ENCODE peak calls at places on chromosomes 12 and 14, in nine cellular contexts. A is M059J; Z is neural crest cell; C is NCI-H1105; T is caudate nucleus; O is lower lobe of right lung; N is nephron progenitor cell; E is stimulated activated CD8-positive, alpha-beta memory T cell treated with anti-CD3 and anti-CD28 coated beads, Interleukin-12 subunit alpha, Interleukin-12 subunit beta, amount 100 ng/mL, for 4 hours; S is SK-MEL-5. W is an unnamed sample.

GRCh38 chr12:47652491-47653234 is 53.2 kb downstream of the RPAP3 start:
- DNase-seq in S (peak; percentile 14), E (no peak), C (no peak), N (no peak), A (no peak), O (no peak), Z (no peak), T (no peak), W (no peak)

GRCh38 chr12:49264466-49264872 is 413 bp upstream of the TUBA1C start:
- DNase-seq in T (no peak), O (no peak), N (peak; percentile 47), E (no peak), S (no peak), A (no peak), Z (no peak), C (no peak), W (peak; percentile 70)

GRCh38 chr12:28191018-28191595 is 851 bp downstream of the CCDC91 start:
- DNase-seq in Z (no peak), C (no peak), N (no peak), O (no peak), A (peak; percentile 81), S (peak; percentile 38), E (peak; percentile 18), T (no peak), W (peak; percentile 76)

GRCh38 chr14:105209091-105209490 is 28.0 kb upstream of the NUDT14 start:
- DNase-seq in C (no peak), N (no peak), O (no peak), A (no peak), E (no peak), S (no peak), T (no peak), Z (no peak), W (no peak)

GRCh38 chr12:79635676-79636075 is 55.1 kb downstream of the PAWR start:
- DNase-seq in N (no peak), O (no peak), E (no peak), T (no peak), Z (no peak), C (no peak), A (no peak), S (no peak), W (no peak)

GRCh38 chr12:77696183-77696582 is 134.5 kb upstream of the NAV3 start:
- DNase-seq in S (peak; percentile 36), C (no peak), O (no peak), Z (no peak), N (no peak), T (no peak), E (no peak), A (no peak), W (no peak)

GRCh38 chr14:70317969-70318634 is 41.4 kb downstream of the COX16 start:
- DNase-seq in T (peak; percentile 11), Z (peak; percentile 27), E (no peak), C (peak; percentile 34), N (peak; percentile 45), A (peak; percentile 46), S (peak; percentile 79), O (no peak), W (peak; percentile 66)

GRCh38 chr12:105676694-105677093 is 346.2 kb downstream of the C12orf75 start:
- DNase-seq in E (no peak), N (no peak), O (no peak), S (no peak), Z (no peak), A (no peak), C (no peak), T (no peak), W (no peak)

GRCh38 chr12:1830981-1831930 is 10.9 kb downstream of the LRTM2 start:
- DNase-seq in S (peak; percentile 16), A (peak; percentile 60), N (peak; percentile 90), Z (peak; percentile 59), E (no peak), T (no peak), C (no peak), O (peak; percentile 83), W (peak; percentile 46)

GRCh38 chr12:1640630-1641234 is 11.7 kb downstream of the WNT5B start:
- DNase-seq in N (no peak), T (no peak), S (no peak), A (no peak), C (no peak), O (no peak), E (no peak), Z (no peak), W (no peak)

GRCh38 chr14:79028281-79028680 is 858.1 kb downstream of the NRXN3 start:
- DNase-seq in C (no peak), S (no peak), T (no peak), A (peak; percentile 4), N (no peak), O (no peak), Z (no peak), E (no peak), W (no peak)

GRCh38 chr12:54225666-54226065 is 36.9 kb upstream of the SMUG1 start:
- DNase-seq in S (no peak), O (no peak), C (no peak), E (no peak), A (no peak), Z (no peak), N (no peak), T (no peak), W (no peak)

GRCh38 chr12:124508323-124509096 is 58.9 kb downstream of the NCOR2 start:
- DNase-seq in Z (no peak), C (no peak), E (no peak), A (peak; percentile 81), S (no peak), T (no peak), O (no peak), N (peak; percentile 33), W (peak; percentile 46)

GRCh38 chr12:52054231-52054837 is 3.1 kb downstream of the NR4A1 start:
- DNase-seq in S (no peak), C (no peak), E (no peak), A (no peak), N (no peak), O (no peak), T (no peak), Z (no peak), W (no peak)

GRCh38 chr12:52256165-52256935 is 18.1 kb upstream of the KRT86 start:
- DNase-seq in Z (no peak), T (no peak), O (peak; percentile 14), S (no peak), E (no peak), N (no peak), C (no peak), A (no peak), W (no peak)

GRCh38 chr12:98635657-98636323 is 8.8 kb downstream of the IKBIP start:
- DNase-seq in T (no peak), N (no peak), Z (no peak), E (no peak), A (peak; percentile 88), O (no peak), S (no peak), C (peak; percentile 90), W (peak; percentile 87)

GRCh38 chr12:51642286-51642685 is 51.3 kb downstream of the SCN8A start:
- DNase-seq in C (no peak), Z (no peak), T (no peak), E (no peak), O (no peak), A (no peak), N (no peak), S (no peak), W (no peak)

GRCh38 chr14:21454843-21455550 is 926 bp downstream of the CHD8 start:
- DNase-seq in Z (no peak), T (no peak), S (peak; percentile 1), A (peak; percentile 3), E (no peak), C (no peak), O (no peak), N (no peak), W (no peak)

GRCh38 chr12:57027011-57027804 is 10.9 kb upstream of the TAC3 start:
- DNase-seq in O (no peak), A (no peak), Z (no peak), E (no peak), T (no peak), N (no peak), S (no peak), C (no peak), W (no peak)

W was measured in ELR.